ENCODE peak calls at places on chromosome 1, in six cellular contexts. C is Peyer's patch, K is K562, B is body of pancreas, U is aorta, Z is fibroblast of lung. W is an unnamed sample.

GRCh38 chr1:240232548-240232947 is 140.9 kb downstream of the FMN2 start:
- DNase-seq in C (no peak), K (no peak), B (no peak), U (no peak), Z (peak; percentile 75), W (no peak)

GRCh38 chr1:67583462-67583950 is 101.5 kb upstream of the GADD45A start:
- DNase-seq in C (no peak), K (no peak), B (no peak), U (no peak), Z (peak; percentile 54), W (no peak)

GRCh38 chr1:157519451-157519850 is 32.9 kb downstream of the FCRL5 start:
- DNase-seq in C (no peak), K (no peak), B (no peak), U (no peak), Z (no peak), W (no peak)

GRCh38 chr1:159999204-159999603 is 32.6 kb downstream of the PIGM start:
- DNase-seq in C (no peak), K (no peak), B (no peak), U (no peak), Z (peak; percentile 73), W (no peak)

GRCh38 chr1:158564608-158565007 is 5.8 kb downstream of the OR6P1 start:
- DNase-seq in C (no peak), K (no peak), B (no peak), U (no peak), Z (no peak), W (no peak)

GRCh38 chr1:191757003-191757402 is 401.3 kb upstream of the RGS18 start:
- DNase-seq in C (no peak), K (peak; percentile 20), B (no peak), U (no peak), Z (peak; percentile 66), W (no peak)

GRCh38 chr1:60990719-60991100 is 91.7 kb upstream of the NFIA start:
- DNase-seq in C (no peak), K (no peak), B (no peak), U (no peak), Z (no peak), W (no peak)

GRCh38 chr1:164768045-164768402 is 209.0 kb downstream of the PBX1 start:
- DNase-seq in C (no peak), K (no peak), B (no peak), U (no peak), Z (peak; percentile 58), W (no peak)

GRCh38 chr1:50929376-50929958 is 30.6 kb downstream of the FAF1 start:
- DNase-seq in C (no peak), K (peak; percentile 41), B (no peak), U (no peak), Z (peak; percentile 39), W (no peak)

GRCh38 chr1:118136511-118136937 is 48.5 kb downstream of the SPAG17 start:
- DNase-seq in C (no peak), K (no peak), B (no peak), U (no peak), Z (peak; percentile 88), W (no peak)

GRCh38 chr1:67285780-67286488 is 21.7 kb upstream of the IL12RB2 start:
- DNase-seq in C (no peak), K (no peak), B (no peak), U (no peak), Z (peak; percentile 67), W (no peak)

GRCh38 chr1:111878096-111878495 is 111.4 kb downstream of the KCND3 start:
- DNase-seq in C (no peak), K (no peak), B (no peak), U (no peak), Z (no peak), W (no peak)

GRCh38 chr1:208829601-208830000 is 585.4 kb upstream of the PLXNA2 start:
- DNase-seq in C (no peak), K (no peak), B (no peak), U (no peak), Z (no peak), W (no peak)

GRCh38 chr1:7783178-7783711 is 846 bp upstream of the PER3 start:
- DNase-seq in C (peak; percentile 38), K (peak; percentile 88), B (peak; percentile 81), U (peak; percentile 90), Z (peak; percentile 55), W (no peak)

GRCh38 chr1:215005656-215006335 is 76.7 kb upstream of the KCNK2 start:
- DNase-seq in C (no peak), K (no peak), B (no peak), U (no peak), Z (no peak), W (no peak)

GRCh38 chr1:17516303-17517214 is 22.9 kb upstream of the ARHGEF10L start:
- DNase-seq in C (no peak), K (no peak), B (peak; percentile 78), U (no peak), Z (no peak), W (no peak)

DNA sequence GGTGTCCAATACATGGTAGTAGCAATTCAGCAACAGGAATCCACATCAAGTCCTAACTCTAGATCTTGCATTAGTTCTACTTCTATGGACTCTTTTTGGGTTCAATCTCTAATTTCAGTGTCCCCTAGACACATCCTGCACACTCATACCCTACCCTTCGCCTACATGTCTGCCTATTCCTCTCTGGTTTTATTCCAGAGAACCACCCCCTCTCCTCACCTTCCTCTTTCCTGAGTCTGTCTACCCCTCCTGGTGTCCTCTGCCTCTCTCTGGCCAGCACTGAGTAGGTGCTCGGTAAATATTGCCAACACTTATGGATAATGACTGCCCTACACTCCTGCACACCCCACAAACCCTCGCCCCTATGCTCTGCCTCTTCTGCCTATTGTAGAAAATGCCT is 9.5 kb downstream of the TAL1 start:
- DNase-seq in C (no peak), K (no peak), B (no peak), U (no peak), Z (no peak), W (no peak)
- H3K27me3 ChIP-seq in C (peaks cover 28% of the 10 kb centered on the region), K (no peaks in the 10 kb centered on the region), B (peaks cover 9% of the 10 kb centered on the region), U (no peaks in the 10 kb centered on the region), Z (peaks cover 47% of the 10 kb centered on the region), W (peaks cover 40% of the 10 kb centered on the region)

GRCh38 chr1:53448241-53448841 is 10.9 kb upstream of the DMRTB1 start:
- DNase-seq in C (no peak), K (no peak), B (no peak), U (no peak), Z (peak; percentile 41), W (no peak)
- H3K4me3 ChIP-seq in C (no peak overlapping the region), K (no peak overlapping the region), B (no peak overlapping the region), U (no peak overlapping the region), Z (no peak overlapping the region), W (no peak overlapping the region)

GRCh38 chr1:110615548-110616130 is 9.5 kb upstream of the KCNA2 start:
- DNase-seq in C (peak; percentile 58), K (peak; percentile 83), B (peak; percentile 77), U (peak; percentile 84), Z (peak; percentile 34), W (no peak)
- H3K4me1 ChIP-seq in C (peaks cover 5% of the 10 kb centered on the region), K (peaks cover 22% of the 10 kb centered on the region), B (peaks cover 11% of the 10 kb centered on the region), U (no peaks in the 10 kb centered on the region), Z (no peaks in the 10 kb centered on the region), W (peaks cover 19% of the 10 kb centered on the region)

GRCh38 chr1:37764888-37765441 is at the start of gene EPHA10:
- DNase-seq in C (no peak), K (no peak), B (no peak), U (no peak), Z (no peak), W (no peak)
- H3K27me3 ChIP-seq in C (peaks cover 23% of the 10 kb centered on the region), K (peaks cover 34% of the 10 kb centered on the region), B (no peaks in the 10 kb centered on the region), U (no peaks in the 10 kb centered on the region), Z (peaks cover 21% of the 10 kb centered on the region), W (peaks cover 31% of the 10 kb centered on the region)

W was measured in effector memory CD4-positive, alpha-beta T cell.